ENCODE peak calls at places on chromosomes 2 and 18, in six cellular contexts. W is A549, E is GM12878, C is K562, L is SK-N-SH, X is HepG2. Z is an unnamed sample.

GRCh38 chr18:11955299-11956029 is 25.8 kb upstream of the IMPA2 start:
- DNase-seq in W (peak), E (no peak), C (peak), L (no peak), X (peak), Z (no peak)

GRCh38 chr18:56083097-56083865 is 495.3 kb upstream of the TCF4 start:
- DNase-seq in W (no peak), E (no peak), C (no peak), L (peak), X (no peak), Z (no peak)

GRCh38 chr2:20165677-20166509 is 59.0 kb downstream of the SDC1 start:
- DNase-seq in W (no peak), E (no peak), C (no peak), L (no peak), X (no peak), Z (no peak)

GRCh38 chr2:173716458-173717052 is 248.6 kb downstream of the SP3 start:
- DNase-seq in W (peak), E (no peak), C (no peak), L (no peak), X (no peak), Z (no peak)

GRCh38 chr2:73736378-73736777 is 767 bp downstream of the TPRKB start:
- DNase-seq in W (no peak), E (no peak), C (no peak), L (no peak), X (no peak), Z (no peak)

GRCh38 chr2:41965886-41966285 is 81.9 kb upstream of the PKDCC start:
- DNase-seq in W (peak), E (no peak), C (no peak), L (no peak), X (no peak), Z (no peak)

GRCh38 chr2:34806396-34806795 is 1207.3 kb upstream of the FAM98A start:
- DNase-seq in W (no peak), E (no peak), C (no peak), L (no peak), X (no peak), Z (no peak)

GRCh38 chr2:96470636-96471035 is 34.5 kb downstream of the NEURL3 start:
- DNase-seq in W (peak), E (no peak), C (peak), L (peak), X (no peak), Z (peak)

GRCh38 chr18:29083545-29083944 is 906.6 kb upstream of the CDH2 start:
- DNase-seq in W (no peak), E (no peak), C (no peak), L (no peak), X (no peak), Z (no peak)

GRCh38 chr2:105248316-105249070 is 7.0 kb downstream of the GPR45 start:
- DNase-seq in W (no peak), E (no peak), C (no peak), L (peak), X (no peak), Z (no peak)

GRCh38 chr2:109244750-109245382 is 115.9 kb downstream of the SH3RF3 start:
- DNase-seq in W (no peak), E (no peak), C (no peak), L (no peak), X (no peak), Z (no peak)

GRCh38 chr18:69401475-69402218 is 959 bp downstream of the DOK6 start:
- DNase-seq in W (peak), E (no peak), C (no peak), L (peak), X (no peak), Z (no peak)

GRCh38 chr2:95285542-95285932 is 11.3 kb downstream of the PROM2 start:
- DNase-seq in W (no peak), E (no peak), C (no peak), L (no peak), X (no peak), Z (no peak)

GRCh38 chr2:55102056-55102812 is 52.0 kb upstream of the RTN4 start:
- DNase-seq in W (no peak), E (no peak), C (no peak), L (no peak), X (no peak), Z (no peak)

GRCh38 chr18:35127201-35127600 is 86.0 kb downstream of the MAPRE2 start:
- DNase-seq in W (peak), E (no peak), C (peak), L (no peak), X (peak), Z (no peak)

GRCh38 chr2:109164739-109165221 is 35.8 kb downstream of the SH3RF3 start:
- DNase-seq in W (no peak), E (no peak), C (no peak), L (no peak), X (no peak), Z (no peak)

GRCh38 chr2:70553584-70554337 is at the start of gene TGFA:
- DNase-seq in W (peak), E (no peak), C (peak), L (peak), X (peak), Z (peak)

GRCh38 chr2:223563462-223563861 is 38.7 kb downstream of the SCG2 start:
- DNase-seq in W (peak), E (no peak), C (peak), L (peak), X (peak), Z (no peak)

GRCh38 chr2:187580462-187581124 is 26.4 kb upstream of the TFPI start:
- DNase-seq in W (peak), E (no peak), C (peak), L (peak), X (peak), Z (no peak)

GRCh38 chr2:32977228-32977758 is 30.5 kb downstream of the LTBP1 start:
- DNase-seq in W (peak), E (no peak), C (no peak), L (no peak), X (no peak), Z (no peak)

GRCh38 chr2:235135990-235136561 is 184.3 kb downstream of the SH3BP4 start:
- DNase-seq in W (peak), E (no peak), C (peak), L (peak), X (peak), Z (peak)

GRCh38 chr2:95328386-95329125 is 31.4 kb downstream of the KCNIP3 start:
- DNase-seq in W (no peak), E (no peak), C (no peak), L (no peak), X (no peak), Z (no peak)

DNA sequence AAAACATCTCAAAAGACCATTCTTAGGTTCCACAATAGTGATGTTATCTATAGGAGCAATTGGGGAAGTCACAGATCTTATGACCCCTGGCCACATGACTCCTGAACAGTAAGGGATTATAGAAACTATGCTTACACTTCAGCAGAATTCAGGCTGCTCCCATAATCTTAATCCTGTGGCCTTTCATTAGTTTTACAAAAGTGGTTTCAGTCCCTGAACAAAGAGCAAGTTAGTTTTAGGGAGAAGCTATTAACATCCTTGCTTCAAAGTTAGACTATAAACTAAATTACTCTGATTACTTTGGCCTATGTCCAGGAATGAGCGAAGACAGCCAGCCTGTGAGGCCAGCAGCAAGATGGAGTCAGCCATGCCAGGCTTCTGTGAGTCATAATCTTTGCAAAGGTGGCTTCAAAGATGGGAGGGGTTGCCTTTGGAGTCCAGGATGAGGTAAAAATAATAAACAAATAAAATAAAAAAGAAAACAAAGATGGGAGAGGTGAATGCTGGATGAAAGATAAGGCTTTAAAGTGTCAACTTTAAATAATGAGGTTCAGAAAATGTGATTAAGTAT is 168.7 kb upstream of the NDUFV2 start:
- DNase-seq in W (no peak), E (no peak), C (no peak), L (no peak), X (no peak), Z (no peak)
- TF ChIP-seq RFX5 in W (no peak), E (no peak), C (no peak), L (no peak), X (no peak), Z (no peak)

DNA sequence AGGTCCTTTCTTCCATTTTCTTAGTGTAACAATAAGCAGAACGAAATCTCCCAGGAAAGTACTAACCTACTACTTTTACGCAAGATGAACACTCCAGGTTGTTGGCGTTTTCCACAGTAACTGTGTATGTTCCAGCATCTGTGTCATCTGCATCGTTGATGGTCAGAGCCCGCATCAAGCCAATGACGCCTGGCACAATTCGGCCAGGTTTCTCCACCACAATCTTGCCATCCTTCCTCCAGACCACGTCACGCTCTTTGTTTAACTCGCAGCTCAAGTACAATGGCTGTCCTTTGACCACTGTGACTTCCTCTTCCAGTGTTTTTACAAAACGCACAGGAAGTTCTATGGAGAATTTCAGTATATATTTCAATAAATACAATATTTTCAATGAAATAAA is 155.6 kb downstream of the PLEKHA3 start:
- DNase-seq in W (no peak), E (no peak), C (no peak), L (no peak), X (no peak), Z (no peak)
- TF ChIP-seq CHD2 in W (no peak), E (no peak), C (no peak), L (no peak), X (no peak), Z (no peak)

DNA sequence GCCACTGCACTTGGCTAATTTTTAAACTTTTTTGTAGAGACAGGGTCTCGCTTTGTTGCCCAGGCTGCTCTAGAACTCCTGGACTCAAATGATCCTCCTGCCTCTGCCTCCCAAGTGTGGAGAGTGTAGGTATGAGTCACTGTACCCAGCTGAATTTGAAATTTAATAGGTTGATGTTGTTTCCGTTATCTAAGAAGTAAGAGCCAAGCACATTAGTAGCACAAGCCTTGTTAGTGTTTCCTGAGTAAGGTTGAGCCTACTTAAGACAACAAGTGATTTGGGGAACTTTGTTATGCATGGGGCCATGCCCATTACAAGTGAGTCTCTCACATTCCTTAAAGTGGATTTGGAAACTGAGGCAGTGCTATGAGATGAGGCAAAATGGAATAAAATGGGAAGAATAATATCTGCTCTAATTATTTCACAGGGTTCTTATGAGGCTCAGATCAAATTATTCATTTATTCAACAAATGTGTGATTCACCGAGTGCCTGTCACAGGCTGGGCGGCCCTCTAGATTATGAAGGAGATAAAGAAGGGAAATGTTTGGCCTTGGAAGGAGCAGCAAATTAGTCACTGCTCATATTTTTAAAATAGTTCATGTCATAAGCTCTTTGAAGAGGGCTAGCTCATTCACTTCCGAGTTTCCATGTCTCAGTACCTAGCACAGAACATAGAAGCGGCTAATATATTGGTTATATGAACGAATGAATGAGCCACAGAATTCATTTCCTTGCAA is 217.2 kb downstream of the LDLRAD4 start:
- DNase-seq in W (peak), E (no peak), C (no peak), L (no peak), X (no peak), Z (no peak)
- TF ChIP-seq RFX5 in W (no peak), E (no peak), C (no peak), L (no peak), X (no peak), Z (no peak)

DNA sequence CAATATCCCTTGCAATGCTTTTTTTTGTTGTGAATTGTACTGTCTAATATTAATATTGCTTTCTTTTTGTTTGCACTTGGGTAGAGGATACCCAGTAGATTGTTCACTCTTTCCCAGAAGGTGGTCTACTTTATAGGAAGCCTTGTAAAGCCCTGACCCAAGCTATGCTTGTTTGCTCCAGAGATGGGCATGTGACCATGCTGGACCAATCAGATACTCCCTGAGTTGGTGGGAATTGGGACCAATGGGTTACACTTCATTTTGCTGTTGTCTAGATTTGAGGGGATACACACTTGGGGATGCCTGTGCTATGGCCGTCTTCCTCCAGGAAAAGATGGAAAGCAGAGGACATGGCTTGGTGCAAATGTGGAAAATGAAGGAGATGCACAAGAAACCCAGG is 314.3 kb downstream of the DYSF start:
- DNase-seq in W (no peak), E (no peak), C (no peak), L (no peak), X (no peak), Z (no peak)
- TF ChIP-seq CHD2 in W (no peak), E (no peak), C (no peak), L (no peak), X (no peak), Z (no peak)

DNA sequence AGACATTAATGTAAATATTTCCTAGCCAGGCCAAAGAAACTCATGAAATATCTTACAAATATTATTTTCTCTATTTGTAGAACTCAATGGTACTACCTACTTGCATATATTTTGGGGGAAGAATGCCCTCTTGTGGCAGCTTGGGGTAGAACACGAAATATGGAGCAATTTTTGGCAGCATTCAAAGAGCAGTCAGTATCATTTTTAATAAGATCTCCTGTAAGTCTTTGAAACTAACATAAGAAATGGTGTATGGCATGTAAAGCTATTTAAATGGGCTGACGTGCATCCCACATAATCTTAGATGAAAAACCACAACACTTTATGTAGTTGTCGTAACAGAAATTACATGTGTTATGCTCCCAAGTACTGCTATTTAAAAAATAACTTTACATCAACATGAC is 62.3 kb upstream of the CCDC195 start:
- DNase-seq in W (peak), E (peak), C (peak), L (peak), X (peak), Z (peak)
- TF ChIP-seq RFX5 in W (no peak), E (no peak), C (no peak), L (no peak), X (no peak), Z (no peak)

GRCh38 chr18:54877076-54877475 is 48.8 kb downstream of the RAB27B start:
- DNase-seq in W (no peak), E (no peak), C (no peak), L (no peak), X (no peak), Z (no peak)

GRCh38 chr18:54879691-54880090 is 51.4 kb downstream of the RAB27B start:
- DNase-seq in W (no peak), E (no peak), C (no peak), L (no peak), X (no peak), Z (no peak)

GRCh38 chr18:54880706-54881105 is 52.4 kb downstream of the RAB27B start:
- DNase-seq in W (peak), E (no peak), C (no peak), L (peak), X (no peak), Z (no peak)

GRCh38 chr18:54878662-54879058 is 50.4 kb downstream of the RAB27B start:
- DNase-seq in W (no peak), E (no peak), C (no peak), L (no peak), X (no peak), Z (no peak)

GRCh38 chr18:54878057-54878661 is 49.9 kb downstream of the RAB27B start:
- DNase-seq in W (no peak), E (no peak), C (no peak), L (no peak), X (no peak), Z (no peak)
- TF ChIP-seq CHD2 in W (no peak), E (no peak), C (no peak), L (no peak), X (no peak), Z (no peak)

GRCh38 chr2:64943387-64944150 is 45.6 kb upstream of the SLC1A4 start:
- DNase-seq in W (peak), E (no peak), C (no peak), L (no peak), X (peak), Z (no peak)

GRCh38 chr2:64941143-64941542 is 48.1 kb upstream of the SLC1A4 start:
- DNase-seq in W (no peak), E (no peak), C (no peak), L (no peak), X (no peak), Z (no peak)

GRCh38 chr2:64941751-64942150 is 47.4 kb upstream of the SLC1A4 start:
- DNase-seq in W (no peak), E (no peak), C (no peak), L (no peak), X (no peak), Z (no peak)

GRCh38 chr2:64944484-64944883 is 44.7 kb upstream of the SLC1A4 start:
- DNase-seq in W (no peak), E (no peak), C (no peak), L (no peak), X (no peak), Z (no peak)

GRCh38 chr2:64942693-64943092 is 46.5 kb upstream of the SLC1A4 start:
- DNase-seq in W (no peak), E (no peak), C (no peak), L (no peak), X (no peak), Z (no peak)
- TF ChIP-seq RFX5 in W (no peak), E (no peak), C (no peak), L (no peak), X (no peak), Z (no peak)

Z was measured in H1.